ENCODE peak calls at places on chromosomes 2 and 18, in four cellular contexts. S is A673, Y is sigmoid colon, M is aorta. R is an unnamed sample.

GRCh38 chr18:80188643-80189010 is 58.7 kb downstream of the PARD6G start:
- DNase-seq in Y (no peak), M (no peak), S (no peak), R (no peak)

GRCh38 chr2:84713441-84713840 is 167.4 kb downstream of the TRABD2A start:
- DNase-seq in M (no peak), Y (no peak), S (no peak), R (no peak)

GRCh38 chr18:8247700-8248099 is 361.5 kb upstream of the RAB12 start:
- DNase-seq in Y (no peak), S (no peak), M (no peak), R (no peak)

GRCh38 chr2:48912110-48912509 is 156.6 kb upstream of the LHCGR start:
- DNase-seq in S (peak; percentile 38), Y (no peak), M (no peak), R (no peak)

GRCh38 chr2:235937936-235938335 is 230.2 kb downstream of the GBX2 start:
- DNase-seq in S (no peak), M (no peak), Y (peak; percentile 40), R (no peak)

GRCh38 chr2:144516417-144516980 is 3.4 kb downstream of the ZEB2 start:
- DNase-seq in S (peak; percentile 61), Y (no peak), M (peak; percentile 62), R (peak; percentile 51)

GRCh38 chr18:51660316-51660715 is 462.8 kb upstream of the MEX3C start:
- DNase-seq in Y (no peak), S (no peak), M (no peak), R (no peak)

GRCh38 chr18:60549338-60549960 is 176.9 kb upstream of the MC4R start:
- DNase-seq in Y (no peak), M (no peak), S (peak; percentile 75), R (peak; percentile 45)

GRCh38 chr2:38178556-38179419 is 102.8 kb upstream of the CYP1B1 start:
- DNase-seq in Y (peak; percentile 70), M (peak; percentile 57), S (peak; percentile 37), R (no peak)

DNA sequence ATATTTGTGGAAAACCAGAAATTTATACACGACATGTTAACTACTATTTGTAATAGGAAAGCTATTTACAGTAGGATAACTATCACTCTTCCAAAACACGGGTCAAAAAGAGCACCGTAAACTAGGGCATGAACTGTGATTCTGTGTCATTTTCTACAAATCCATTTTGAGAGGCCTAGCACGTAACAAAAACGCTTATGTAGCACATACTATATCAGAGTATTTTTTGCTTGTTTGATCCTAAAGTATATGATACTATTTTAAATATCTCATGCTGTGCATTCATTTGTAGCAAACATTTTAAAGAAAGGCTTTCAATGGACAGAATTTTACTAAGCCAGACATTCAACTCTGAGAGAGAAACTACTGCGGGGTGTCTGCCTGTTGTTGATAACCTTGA is 45.1 kb downstream of the WDFY1 start:
- DNase-seq in S (no peak), Y (no peak), M (no peak), R (no peak)
- H3K36me3 ChIP-seq in S (peaks cover 68% of the 10 kb centered on the region), Y (peaks cover 17% of the 10 kb centered on the region), M (peaks cover 6% of the 10 kb centered on the region), R (peaks cover 35% of the 10 kb centered on the region)

GRCh38 chr2:113922784-113923183 is 32.9 kb downstream of the ACTR3 start:
- DNase-seq in M (no peak), Y (no peak), S (no peak), R (no peak)
- H3K36me3 ChIP-seq in M (no peaks in the 10 kb centered on the region), Y (peaks cover 8% of the 10 kb centered on the region), S (peaks cover 22% of the 10 kb centered on the region), R (peaks cover 45% of the 10 kb centered on the region)

DNA sequence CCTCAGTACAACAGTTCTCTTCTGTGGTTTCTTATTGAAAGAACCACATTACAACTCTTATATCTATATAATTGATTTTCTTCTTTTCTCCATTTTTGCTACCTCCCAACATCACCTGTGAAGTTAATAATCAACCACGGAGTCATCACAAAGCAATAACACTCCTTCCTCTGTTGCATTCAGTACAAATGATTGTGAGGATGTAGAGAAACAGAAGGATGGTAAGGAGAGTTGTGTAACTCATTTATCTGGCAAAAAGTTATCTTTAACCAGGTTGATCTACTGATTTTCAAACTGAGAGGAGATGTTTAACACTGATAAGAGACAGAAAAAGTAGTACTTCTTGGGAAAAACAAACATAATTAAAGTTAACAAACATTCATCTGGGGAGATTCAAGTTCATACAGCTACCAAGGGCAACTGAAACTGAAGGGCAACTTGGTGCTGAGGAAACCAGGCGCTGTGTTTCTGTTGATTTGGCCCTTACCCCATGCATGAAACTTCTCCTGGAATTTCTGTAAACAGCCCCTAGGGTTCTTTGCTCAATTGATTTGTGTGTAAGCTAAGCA is 14.1 kb downstream of the IDH1 start:
- DNase-seq in M (no peak), Y (no peak), S (no peak), R (no peak)
- H3K36me3 ChIP-seq in M (no peaks in the 10 kb centered on the region), Y (peaks cover 29% of the 10 kb centered on the region), S (peaks cover 82% of the 10 kb centered on the region), R (peaks cover 31% of the 10 kb centered on the region)

GRCh38 chr2:178747767-178748166 is 59.5 kb downstream of the TTN start:
- DNase-seq in S (no peak), M (no peak), Y (no peak), R (no peak)
- H3K36me3 ChIP-seq in S (no peaks in the 10 kb centered on the region), M (no peaks in the 10 kb centered on the region), Y (no peaks in the 10 kb centered on the region), R (peaks cover 22% of the 10 kb centered on the region)

GRCh38 chr18:2706903-2707302 is 51.4 kb downstream of the SMCHD1 start:
- DNase-seq in Y (no peak), S (peak; percentile 4), M (no peak), R (no peak)
- H3K36me3 ChIP-seq in Y (peaks cover 16% of the 10 kb centered on the region), S (peaks cover 72% of the 10 kb centered on the region), M (no peaks in the 10 kb centered on the region), R (peaks cover 78% of the 10 kb centered on the region)

GRCh38 chr2:238441262-238442114 is 14.8 kb downstream of the ASB1 start:
- DNase-seq in S (peak; percentile 17), M (no peak), Y (no peak), R (no peak)

GRCh38 chr2:238439912-238440311 is 13.2 kb downstream of the ASB1 start:
- DNase-seq in Y (no peak), M (no peak), S (no peak), R (no peak)

GRCh38 chr2:238440767-238441166 is 14.0 kb downstream of the ASB1 start:
- DNase-seq in S (no peak), Y (no peak), M (no peak), R (no peak)

GRCh38 chr2:238440331-238440730 is 13.6 kb downstream of the ASB1 start:
- DNase-seq in S (no peak), M (no peak), Y (no peak), R (no peak)

GRCh38 chr2:238439093-238439849 is 12.5 kb downstream of the ASB1 start:
- DNase-seq in Y (no peak), S (no peak), M (no peak), R (peak; percentile 66)
- H3K36me3 ChIP-seq in Y (peaks cover 24% of the 10 kb centered on the region), S (peaks cover 41% of the 10 kb centered on the region), M (no peaks in the 10 kb centered on the region), R (peaks cover 65% of the 10 kb centered on the region)

GRCh38 chr2:241225983-241226382 is 37.5 kb downstream of the ANO7 start:
- DNase-seq in Y (no peak), M (peak; percentile 33), S (no peak), R (no peak)

GRCh38 chr2:241226723-241227634 is 38.5 kb downstream of the ANO7 start:
- DNase-seq in S (no peak), M (peak; percentile 32), Y (no peak), R (no peak)

GRCh38 chr2:241224068-241224850 is 35.8 kb downstream of the ANO7 start:
- DNase-seq in M (peak; percentile 50), Y (no peak), S (peak; percentile 24), R (peak; percentile 56)

GRCh38 chr2:241224851-241225438 is 36.5 kb downstream of the ANO7 start:
- DNase-seq in S (no peak), M (peak; percentile 24), Y (no peak), R (no peak)

DNA sequence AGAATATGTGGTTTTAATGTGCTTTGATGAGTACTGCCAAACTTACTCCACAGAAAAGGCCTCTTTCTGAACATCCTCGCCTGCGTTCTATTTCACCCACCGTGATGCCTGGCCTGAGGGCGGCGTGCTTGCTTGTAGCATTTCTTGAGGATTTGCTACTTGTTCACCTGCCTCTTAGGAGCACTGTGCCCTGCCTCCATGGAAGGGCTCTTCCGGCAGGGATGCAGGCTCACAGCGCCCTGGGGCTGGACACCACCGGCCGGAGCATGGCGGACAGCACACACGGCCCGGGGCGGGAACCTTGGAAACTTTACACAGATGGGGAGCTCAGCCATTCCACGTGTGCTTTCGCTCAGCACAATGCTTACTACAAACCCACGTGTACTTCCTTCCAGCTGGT is 37.1 kb downstream of the ANO7 start:
- DNase-seq in Y (no peak), M (peak; percentile 23), S (no peak), R (no peak)
- H3K36me3 ChIP-seq in Y (peaks cover 41% of the 10 kb centered on the region), M (peaks cover 4% of the 10 kb centered on the region), S (peaks cover 34% of the 10 kb centered on the region), R (peaks cover 39% of the 10 kb centered on the region)

GRCh38 chr2:9332136-9332852 is 91.0 kb downstream of the ITGB1BP1 start:
- DNase-seq in Y (no peak), M (no peak), S (no peak), R (no peak)

GRCh38 chr2:9330639-9331270 is 92.6 kb downstream of the ITGB1BP1 start:
- DNase-seq in Y (no peak), M (no peak), S (no peak), R (no peak)

GRCh38 chr2:9333591-9334171 is 89.6 kb downstream of the ITGB1BP1 start:
- DNase-seq in S (peak; percentile 89), M (peak; percentile 77), Y (peak; percentile 81), R (peak; percentile 64)

GRCh38 chr2:9332853-9333245 is 90.5 kb downstream of the ITGB1BP1 start:
- DNase-seq in Y (no peak), M (no peak), S (no peak), R (no peak)

GRCh38 chr2:9331704-9332103 is 91.6 kb downstream of the ITGB1BP1 start:
- DNase-seq in Y (no peak), M (no peak), S (no peak), R (peak; percentile 29)
- H3K36me3 ChIP-seq in Y (no peaks in the 10 kb centered on the region), M (peaks cover 3% of the 10 kb centered on the region), S (peaks cover 9% of the 10 kb centered on the region), R (peaks cover 21% of the 10 kb centered on the region)

GRCh38 chr2:229777716-229778115 is 63.4 kb upstream of the DNER start:
- DNase-seq in M (no peak), S (no peak), Y (no peak), R (no peak)
- H3K36me3 ChIP-seq in M (peaks cover 20% of the 10 kb centered on the region), S (peaks cover 60% of the 10 kb centered on the region), Y (peaks cover 34% of the 10 kb centered on the region), R (peaks cover 67% of the 10 kb centered on the region)